ENCODE peak calls at places on chromosome 21, in four cellular contexts. One of them, this sample, is unnamed.

GRCh38 chr21:42836402-42836666 is 43.0 kb downstream of the WDR4 start:
- DNase-seq in hepatocyte: no peak
- DNase-seq in NCI-H2081: no peak
- DNase-seq in mesenchymal stem cell: no peak
- DNase-seq in this sample: no peak

GRCh38 chr21:43959231-43960041 is 52.7 kb upstream of the TRAPPC10 start:
- DNase-seq in hepatocyte: no peak
- DNase-seq in NCI-H2081: no peak
- DNase-seq in mesenchymal stem cell: no peak
- DNase-seq in this sample: no peak

GRCh38 chr21:44761747-44762208 is 39.8 kb downstream of the UBE2G2 start:
- DNase-seq in mesenchymal stem cell: no peak
- DNase-seq in hepatocyte: no peak
- DNase-seq in NCI-H2081: no peak
- DNase-seq in this sample: no peak

GRCh38 chr21:41993744-41994143 is 16.4 kb downstream of the ZBTB21 start:
- DNase-seq in NCI-H2081: no peak
- DNase-seq in mesenchymal stem cell: peak
- DNase-seq in hepatocyte: no peak
- DNase-seq in this sample: no peak

GRCh38 chr21:34947122-34947534 is 102.0 kb downstream of the RUNX1 start:
- DNase-seq in NCI-H2081: no peak
- DNase-seq in hepatocyte: no peak
- DNase-seq in mesenchymal stem cell: no peak
- DNase-seq in this sample: no peak

GRCh38 chr21:21165063-21165645 is 166.9 kb downstream of the NCAM2 start:
- DNase-seq in hepatocyte: no peak
- DNase-seq in NCI-H2081: no peak
- DNase-seq in mesenchymal stem cell: peak
- DNase-seq in this sample: no peak

GRCh38 chr21:35599164-35599563 is 461.2 kb downstream of the SETD4 start:
- DNase-seq in NCI-H2081: peak
- DNase-seq in mesenchymal stem cell: no peak
- DNase-seq in hepatocyte: no peak
- DNase-seq in this sample: no peak

GRCh38 chr21:27362249-27362648 is 395.4 kb upstream of the ADAMTS5 start:
- DNase-seq in hepatocyte: no peak
- DNase-seq in NCI-H2081: no peak
- DNase-seq in mesenchymal stem cell: no peak
- DNase-seq in this sample: no peak

GRCh38 chr21:46518983-46519583 is 60.4 kb downstream of the DIP2A start:
- DNase-seq in NCI-H2081: no peak
- DNase-seq in hepatocyte: no peak
- DNase-seq in mesenchymal stem cell: peak
- DNase-seq in this sample: no peak

GRCh38 chr21:21175798-21176334 is 177.7 kb downstream of the NCAM2 start:
- DNase-seq in NCI-H2081: no peak
- DNase-seq in mesenchymal stem cell: no peak
- DNase-seq in hepatocyte: no peak
- DNase-seq in this sample: no peak

GRCh38 chr21:25402134-25402957 is 204.9 kb downstream of the MRPL39 start:
- DNase-seq in mesenchymal stem cell: no peak
- DNase-seq in NCI-H2081: no peak
- DNase-seq in hepatocyte: no peak
- DNase-seq in this sample: no peak

GRCh38 chr21:30268608-30269197 is 14.0 kb downstream of the KRTAP24-1 start:
- DNase-seq in NCI-H2081: no peak
- DNase-seq in hepatocyte: peak
- DNase-seq in mesenchymal stem cell: no peak
- DNase-seq in this sample: no peak

GRCh38 chr21:34606051-34606450 is 8.9 kb downstream of the RCAN1 start:
- DNase-seq in hepatocyte: no peak
- DNase-seq in NCI-H2081: no peak
- DNase-seq in mesenchymal stem cell: no peak
- DNase-seq in this sample: no peak

GRCh38 chr21:17270234-17270633 is 242.6 kb upstream of the CXADR start:
- DNase-seq in hepatocyte: peak
- DNase-seq in NCI-H2081: peak
- DNase-seq in mesenchymal stem cell: peak
- DNase-seq in this sample: peak

GRCh38 chr21:31730687-31731111 is 1.2 kb downstream of the SCAF4 start:
- DNase-seq in mesenchymal stem cell: peak
- DNase-seq in hepatocyte: no peak
- DNase-seq in NCI-H2081: peak
- DNase-seq in this sample: peak

GRCh38 chr21:32777269-32777668 is 5.7 kb upstream of the PAXBP1 start:
- DNase-seq in mesenchymal stem cell: no peak
- DNase-seq in NCI-H2081: no peak
- DNase-seq in hepatocyte: no peak
- DNase-seq in this sample: no peak

GRCh38 chr21:43989401-43989800 is 22.7 kb upstream of the TRAPPC10 start:
- DNase-seq in hepatocyte: no peak
- DNase-seq in NCI-H2081: no peak
- DNase-seq in mesenchymal stem cell: no peak
- DNase-seq in this sample: no peak

GRCh38 chr21:32372755-32373154 is 20.1 kb downstream of the URB1 start:
- DNase-seq in NCI-H2081: no peak
- DNase-seq in hepatocyte: no peak
- DNase-seq in mesenchymal stem cell: no peak
- DNase-seq in this sample: no peak

GRCh38 chr21:38988211-38989096 is 182.7 kb downstream of the ETS2 start:
- DNase-seq in hepatocyte: peak
- DNase-seq in NCI-H2081: peak
- DNase-seq in mesenchymal stem cell: peak
- DNase-seq in this sample: peak

GRCh38 chr21:36436829-36437744 is 42.8 kb downstream of the CLDN14 start:
- DNase-seq in mesenchymal stem cell: no peak
- DNase-seq in hepatocyte: no peak
- DNase-seq in NCI-H2081: no peak
- DNase-seq in this sample: no peak

GRCh38 chr21:14403681-14404318 is 20.9 kb upstream of the HSPA13 start:
- DNase-seq in NCI-H2081: no peak
- DNase-seq in mesenchymal stem cell: peak
- DNase-seq in hepatocyte: peak
- DNase-seq in this sample: peak